ENCODE peak calls at places on chromosomes 6 and 20, in four cellular contexts. One of them, this sample, is unnamed.

GRCh38 chr6:7216941-7217621 is 95.9 kb downstream of the SSR1 start:
- DNase-seq in RPMI8226: no peak
- DNase-seq in effector memory CD8-positive, alpha-beta T cell: no peak
- DNase-seq in DMS79 treated with DMSO at 0.1 percent for 48 hours: no peak
- DNase-seq in this sample: no peak

GRCh38 chr6:14981960-14982359 is 263.9 kb upstream of the JARID2 start:
- DNase-seq in RPMI8226: peak; percentile 66
- DNase-seq in effector memory CD8-positive, alpha-beta T cell: no peak
- DNase-seq in DMS79 treated with DMSO at 0.1 percent for 48 hours: no peak
- DNase-seq in this sample: no peak

GRCh38 chr6:107114213-107114871 is 973 bp downstream of the BEND3 start:
- DNase-seq in RPMI8226: peak; percentile 90
- DNase-seq in effector memory CD8-positive, alpha-beta T cell: peak; percentile 63
- DNase-seq in DMS79 treated with DMSO at 0.1 percent for 48 hours: peak; percentile 69
- DNase-seq in this sample: peak; percentile 85

GRCh38 chr20:51008718-51009117 is 14.2 kb downstream of the KCNG1 start:
- DNase-seq in RPMI8226: no peak
- DNase-seq in effector memory CD8-positive, alpha-beta T cell: no peak
- DNase-seq in DMS79 treated with DMSO at 0.1 percent for 48 hours: no peak
- DNase-seq in this sample: no peak

GRCh38 chr20:60935971-60936370 is 316.1 kb upstream of the CDH4 start:
- DNase-seq in RPMI8226: no peak
- DNase-seq in effector memory CD8-positive, alpha-beta T cell: no peak
- DNase-seq in DMS79 treated with DMSO at 0.1 percent for 48 hours: no peak
- DNase-seq in this sample: no peak

GRCh38 chr20:48827880-48828733 is at the start of gene PREX1:
- DNase-seq in RPMI8226: peak; percentile 87
- DNase-seq in effector memory CD8-positive, alpha-beta T cell: peak; percentile 89
- DNase-seq in DMS79 treated with DMSO at 0.1 percent for 48 hours: peak; percentile 38
- DNase-seq in this sample: peak; percentile 47

GRCh38 chr6:17577059-17577458 is 23.0 kb upstream of the FAM8A1 start:
- DNase-seq in RPMI8226: no peak
- DNase-seq in effector memory CD8-positive, alpha-beta T cell: no peak
- DNase-seq in DMS79 treated with DMSO at 0.1 percent for 48 hours: no peak
- DNase-seq in this sample: no peak

GRCh38 chr6:148509152-148509571 is 166.5 kb downstream of the SASH1 start:
- DNase-seq in RPMI8226: no peak
- DNase-seq in effector memory CD8-positive, alpha-beta T cell: no peak
- DNase-seq in DMS79 treated with DMSO at 0.1 percent for 48 hours: no peak
- DNase-seq in this sample: no peak

GRCh38 chr6:67252663-67253062 is 1382.4 kb upstream of the ADGRB3 start:
- DNase-seq in RPMI8226: no peak
- DNase-seq in effector memory CD8-positive, alpha-beta T cell: no peak
- DNase-seq in DMS79 treated with DMSO at 0.1 percent for 48 hours: no peak
- DNase-seq in this sample: peak; percentile 7

GRCh38 chr6:137723273-137724017 is 143.6 kb upstream of the TNFAIP3 start:
- DNase-seq in RPMI8226: no peak
- DNase-seq in effector memory CD8-positive, alpha-beta T cell: no peak
- DNase-seq in DMS79 treated with DMSO at 0.1 percent for 48 hours: no peak
- DNase-seq in this sample: no peak

GRCh38 chr20:57372581-57373350 is 18.4 kb upstream of the RBM38 start:
- DNase-seq in RPMI8226: no peak
- DNase-seq in effector memory CD8-positive, alpha-beta T cell: no peak
- DNase-seq in DMS79 treated with DMSO at 0.1 percent for 48 hours: no peak
- DNase-seq in this sample: no peak

GRCh38 chr20:25692499-25692898 is 4.2 kb downstream of the ZNF337 start:
- DNase-seq in RPMI8226: no peak
- DNase-seq in effector memory CD8-positive, alpha-beta T cell: no peak
- DNase-seq in DMS79 treated with DMSO at 0.1 percent for 48 hours: no peak
- DNase-seq in this sample: no peak

GRCh38 chr20:15654208-15654649 is 919.0 kb downstream of the KIF16B start:
- DNase-seq in RPMI8226: peak; percentile 71
- DNase-seq in effector memory CD8-positive, alpha-beta T cell: no peak
- DNase-seq in DMS79 treated with DMSO at 0.1 percent for 48 hours: no peak
- DNase-seq in this sample: peak; percentile 80

GRCh38 chr6:28866342-28867077 is 57.3 kb downstream of the TRIM27 start:
- DNase-seq in RPMI8226: no peak
- DNase-seq in effector memory CD8-positive, alpha-beta T cell: peak; percentile 76
- DNase-seq in DMS79 treated with DMSO at 0.1 percent for 48 hours: peak; percentile 35
- DNase-seq in this sample: peak; percentile 78

GRCh38 chr20:36472656-36473071 is 68.7 kb upstream of the MYL9 start:
- DNase-seq in RPMI8226: peak; percentile 73
- DNase-seq in effector memory CD8-positive, alpha-beta T cell: no peak
- DNase-seq in DMS79 treated with DMSO at 0.1 percent for 48 hours: no peak
- DNase-seq in this sample: no peak

GRCh38 chr20:38497246-38497645 is 24.6 kb downstream of the RALGAPB start:
- DNase-seq in RPMI8226: no peak
- DNase-seq in effector memory CD8-positive, alpha-beta T cell: no peak
- DNase-seq in DMS79 treated with DMSO at 0.1 percent for 48 hours: no peak
- DNase-seq in this sample: no peak

GRCh38 chr20:3115190-3116107 is 30.9 kb upstream of the AVP start:
- DNase-seq in RPMI8226: peak; percentile 39
- DNase-seq in effector memory CD8-positive, alpha-beta T cell: peak; percentile 14
- DNase-seq in DMS79 treated with DMSO at 0.1 percent for 48 hours: peak; percentile 18
- DNase-seq in this sample: no peak

GRCh38 chr20:24118096-24118780 is 129.7 kb upstream of the GGTLC1 start:
- DNase-seq in RPMI8226: no peak
- DNase-seq in effector memory CD8-positive, alpha-beta T cell: no peak
- DNase-seq in DMS79 treated with DMSO at 0.1 percent for 48 hours: no peak
- DNase-seq in this sample: no peak

GRCh38 chr6:150876598-150876997 is 11.1 kb downstream of the MTHFD1L start:
- DNase-seq in RPMI8226: no peak
- DNase-seq in effector memory CD8-positive, alpha-beta T cell: no peak
- DNase-seq in DMS79 treated with DMSO at 0.1 percent for 48 hours: peak; percentile 72
- DNase-seq in this sample: peak; percentile 72

GRCh38 chr6:26351544-26351953 is 13.4 kb upstream of the BTN3A2 start:
- DNase-seq in RPMI8226: no peak
- DNase-seq in effector memory CD8-positive, alpha-beta T cell: no peak
- DNase-seq in DMS79 treated with DMSO at 0.1 percent for 48 hours: no peak
- DNase-seq in this sample: no peak

GRCh38 chr6:135702955-135703499 is 148.5 kb upstream of the PDE7B start:
- DNase-seq in RPMI8226: no peak
- DNase-seq in effector memory CD8-positive, alpha-beta T cell: no peak
- DNase-seq in DMS79 treated with DMSO at 0.1 percent for 48 hours: no peak
- DNase-seq in this sample: no peak

GRCh38 chr6:105359419-105360366 is 43.2 kb downstream of the PREP start:
- DNase-seq in RPMI8226: no peak
- DNase-seq in effector memory CD8-positive, alpha-beta T cell: no peak
- DNase-seq in DMS79 treated with DMSO at 0.1 percent for 48 hours: no peak
- DNase-seq in this sample: no peak

GRCh38 chr20:64106981-64107735 is at the start of gene NPBWR2:
- DNase-seq in RPMI8226: peak; percentile 43
- DNase-seq in effector memory CD8-positive, alpha-beta T cell: no peak
- DNase-seq in DMS79 treated with DMSO at 0.1 percent for 48 hours: no peak
- DNase-seq in this sample: no peak

GRCh38 chr6:9851541-9852380 is 563.1 kb downstream of the TFAP2A start:
- DNase-seq in RPMI8226: peak; percentile 48
- DNase-seq in effector memory CD8-positive, alpha-beta T cell: no peak
- DNase-seq in DMS79 treated with DMSO at 0.1 percent for 48 hours: no peak
- DNase-seq in this sample: no peak

GRCh38 chr6:62285612-62286469 is at the start of gene KHDRBS2:
- DNase-seq in RPMI8226: peak; percentile 11
- DNase-seq in effector memory CD8-positive, alpha-beta T cell: no peak
- DNase-seq in DMS79 treated with DMSO at 0.1 percent for 48 hours: no peak
- DNase-seq in this sample: peak; percentile 80

GRCh38 chr6:25954756-25955155 is 7.8 kb upstream of the TRIM38 start:
- DNase-seq in RPMI8226: no peak
- DNase-seq in effector memory CD8-positive, alpha-beta T cell: no peak
- DNase-seq in DMS79 treated with DMSO at 0.1 percent for 48 hours: no peak
- DNase-seq in this sample: no peak

GRCh38 chr6:36113701-36114100 is 16.6 kb upstream of the MAPK13 start:
- DNase-seq in RPMI8226: no peak
- DNase-seq in effector memory CD8-positive, alpha-beta T cell: no peak
- DNase-seq in DMS79 treated with DMSO at 0.1 percent for 48 hours: no peak
- DNase-seq in this sample: no peak

GRCh38 chr20:58399926-58400325 is 10.9 kb downstream of the VAPB start:
- DNase-seq in RPMI8226: no peak
- DNase-seq in effector memory CD8-positive, alpha-beta T cell: no peak
- DNase-seq in DMS79 treated with DMSO at 0.1 percent for 48 hours: no peak
- DNase-seq in this sample: no peak

GRCh38 chr6:138944412-138944811 is 43.6 kb downstream of the REPS1 start:
- DNase-seq in RPMI8226: no peak
- DNase-seq in effector memory CD8-positive, alpha-beta T cell: no peak
- DNase-seq in DMS79 treated with DMSO at 0.1 percent for 48 hours: no peak
- DNase-seq in this sample: no peak

GRCh38 chr6:4287811-4288244 is 152.5 kb upstream of the ECI2 start:
- DNase-seq in RPMI8226: no peak
- DNase-seq in effector memory CD8-positive, alpha-beta T cell: no peak
- DNase-seq in DMS79 treated with DMSO at 0.1 percent for 48 hours: no peak
- DNase-seq in this sample: peak; percentile 62

GRCh38 chr20:11726021-11726420 is 191.7 kb upstream of the BTBD3 start:
- DNase-seq in RPMI8226: no peak
- DNase-seq in effector memory CD8-positive, alpha-beta T cell: no peak
- DNase-seq in DMS79 treated with DMSO at 0.1 percent for 48 hours: peak; percentile 86
- DNase-seq in this sample: peak; percentile 89

GRCh38 chr6:110090876-110091275 is 88.6 kb downstream of the WASF1 start:
- DNase-seq in RPMI8226: no peak
- DNase-seq in effector memory CD8-positive, alpha-beta T cell: no peak
- DNase-seq in DMS79 treated with DMSO at 0.1 percent for 48 hours: no peak
- DNase-seq in this sample: no peak

GRCh38 chr6:50602191-50602810 is 111.0 kb upstream of the TFAP2D start:
- DNase-seq in RPMI8226: peak; percentile 47
- DNase-seq in effector memory CD8-positive, alpha-beta T cell: no peak
- DNase-seq in DMS79 treated with DMSO at 0.1 percent for 48 hours: peak; percentile 21
- DNase-seq in this sample: peak; percentile 40

GRCh38 chr6:148550569-148550968 is 196.3 kb upstream of the UST start:
- DNase-seq in RPMI8226: no peak
- DNase-seq in effector memory CD8-positive, alpha-beta T cell: no peak
- DNase-seq in DMS79 treated with DMSO at 0.1 percent for 48 hours: no peak
- DNase-seq in this sample: no peak

GRCh38 chr6:88380083-88380482 is 213.9 kb upstream of the CNR1 start:
- DNase-seq in RPMI8226: no peak
- DNase-seq in effector memory CD8-positive, alpha-beta T cell: no peak
- DNase-seq in DMS79 treated with DMSO at 0.1 percent for 48 hours: no peak
- DNase-seq in this sample: no peak

This sample was measured in NCI-H1105 treated with DMSO at 0.1 percent for 48 hours.